ENCODE peak calls at places on chromosomes 12 and 14, in seven cellular contexts. One of them, this sample, is unnamed.

GRCh38 chr14:104107611-104108569 is 22.4 kb downstream of the ASPG start:
- DNase-seq in activated T-cell treated with anti-CD3 and anti-CD28 coated beads, Interleukin-2, amount 50 U/mL, for 72 hours: no peak
- DNase-seq in fibroblast of mammary gland: peak
- DNase-seq in lower leg skin: peak
- DNase-seq in GDM1: no peak
- DNase-seq in astrocyte: no peak
- DNase-seq in Karpas-422: no peak
- DNase-seq in this sample: no peak

GRCh38 chr14:103698380-103699260 is 16.6 kb downstream of the XRCC3 start:
- DNase-seq in activated T-cell treated with anti-CD3 and anti-CD28 coated beads, Interleukin-2, amount 50 U/mL, for 72 hours: no peak
- DNase-seq in fibroblast of mammary gland: no peak
- DNase-seq in lower leg skin: peak
- DNase-seq in GDM1: no peak
- DNase-seq in astrocyte: no peak
- DNase-seq in Karpas-422: peak
- DNase-seq in this sample: no peak

GRCh38 chr12:40693503-40693863 is 1.2 kb downstream of the CNTN1 start:
- DNase-seq in activated T-cell treated with anti-CD3 and anti-CD28 coated beads, Interleukin-2, amount 50 U/mL, for 72 hours: no peak
- DNase-seq in fibroblast of mammary gland: no peak
- DNase-seq in lower leg skin: no peak
- DNase-seq in GDM1: no peak
- DNase-seq in astrocyte: no peak
- DNase-seq in Karpas-422: no peak
- DNase-seq in this sample: no peak

GRCh38 chr12:106091421-106091820 is 47.3 kb downstream of the NUAK1 start:
- DNase-seq in activated T-cell treated with anti-CD3 and anti-CD28 coated beads, Interleukin-2, amount 50 U/mL, for 72 hours: no peak
- DNase-seq in fibroblast of mammary gland: no peak
- DNase-seq in lower leg skin: no peak
- DNase-seq in GDM1: no peak
- DNase-seq in astrocyte: no peak
- DNase-seq in Karpas-422: no peak
- DNase-seq in this sample: no peak

GRCh38 chr12:130813436-130813835 is 25.6 kb downstream of the STX2 start:
- DNase-seq in activated T-cell treated with anti-CD3 and anti-CD28 coated beads, Interleukin-2, amount 50 U/mL, for 72 hours: no peak
- DNase-seq in fibroblast of mammary gland: no peak
- DNase-seq in lower leg skin: no peak
- DNase-seq in GDM1: no peak
- DNase-seq in astrocyte: no peak
- DNase-seq in Karpas-422: peak
- DNase-seq in this sample: no peak

GRCh38 chr12:4960030-4960429 is 50.3 kb downstream of the KCNA1 start:
- DNase-seq in activated T-cell treated with anti-CD3 and anti-CD28 coated beads, Interleukin-2, amount 50 U/mL, for 72 hours: no peak
- DNase-seq in fibroblast of mammary gland: no peak
- DNase-seq in lower leg skin: no peak
- DNase-seq in GDM1: no peak
- DNase-seq in astrocyte: no peak
- DNase-seq in Karpas-422: no peak
- DNase-seq in this sample: no peak

GRCh38 chr14:26414103-26414502 is 183.7 kb downstream of the NOVA1 start:
- DNase-seq in activated T-cell treated with anti-CD3 and anti-CD28 coated beads, Interleukin-2, amount 50 U/mL, for 72 hours: no peak
- DNase-seq in fibroblast of mammary gland: no peak
- DNase-seq in lower leg skin: no peak
- DNase-seq in GDM1: no peak
- DNase-seq in astrocyte: no peak
- DNase-seq in Karpas-422: no peak
- DNase-seq in this sample: no peak

GRCh38 chr14:24246765-24247212 is 4.4 kb upstream of the TINF2 start:
- DNase-seq in activated T-cell treated with anti-CD3 and anti-CD28 coated beads, Interleukin-2, amount 50 U/mL, for 72 hours: peak
- DNase-seq in fibroblast of mammary gland: no peak
- DNase-seq in lower leg skin: peak
- DNase-seq in GDM1: no peak
- DNase-seq in astrocyte: no peak
- DNase-seq in Karpas-422: no peak
- DNase-seq in this sample: peak

GRCh38 chr12:51828951-51829581 is 19.5 kb downstream of the FIGNL2 start:
- DNase-seq in activated T-cell treated with anti-CD3 and anti-CD28 coated beads, Interleukin-2, amount 50 U/mL, for 72 hours: no peak
- DNase-seq in fibroblast of mammary gland: no peak
- DNase-seq in lower leg skin: no peak
- DNase-seq in GDM1: no peak
- DNase-seq in astrocyte: no peak
- DNase-seq in Karpas-422: no peak
- DNase-seq in this sample: no peak

GRCh38 chr12:92938623-92939022 is 9.5 kb upstream of the EEA1 start:
- DNase-seq in activated T-cell treated with anti-CD3 and anti-CD28 coated beads, Interleukin-2, amount 50 U/mL, for 72 hours: no peak
- DNase-seq in fibroblast of mammary gland: no peak
- DNase-seq in lower leg skin: no peak
- DNase-seq in GDM1: no peak
- DNase-seq in astrocyte: no peak
- DNase-seq in Karpas-422: no peak
- DNase-seq in this sample: no peak

GRCh38 chr14:105456736-105457703 is 17.6 kb upstream of the CRIP2 start:
- DNase-seq in activated T-cell treated with anti-CD3 and anti-CD28 coated beads, Interleukin-2, amount 50 U/mL, for 72 hours: no peak
- DNase-seq in fibroblast of mammary gland: no peak
- DNase-seq in lower leg skin: no peak
- DNase-seq in GDM1: no peak
- DNase-seq in astrocyte: no peak
- DNase-seq in Karpas-422: no peak
- DNase-seq in this sample: no peak

GRCh38 chr14:56189306-56189705 is 71.1 kb downstream of the PELI2 start:
- DNase-seq in activated T-cell treated with anti-CD3 and anti-CD28 coated beads, Interleukin-2, amount 50 U/mL, for 72 hours: no peak
- DNase-seq in fibroblast of mammary gland: peak
- DNase-seq in lower leg skin: no peak
- DNase-seq in GDM1: no peak
- DNase-seq in astrocyte: peak
- DNase-seq in Karpas-422: no peak
- DNase-seq in this sample: no peak

GRCh38 chr14:74038015-74038859 is 19.1 kb downstream of the BBOF1 start:
- DNase-seq in activated T-cell treated with anti-CD3 and anti-CD28 coated beads, Interleukin-2, amount 50 U/mL, for 72 hours: peak
- DNase-seq in fibroblast of mammary gland: peak
- DNase-seq in lower leg skin: no peak
- DNase-seq in GDM1: peak
- DNase-seq in astrocyte: peak
- DNase-seq in Karpas-422: peak
- DNase-seq in this sample: no peak

GRCh38 chr14:30855345-30856037 is 18.9 kb upstream of the COCH start:
- DNase-seq in activated T-cell treated with anti-CD3 and anti-CD28 coated beads, Interleukin-2, amount 50 U/mL, for 72 hours: peak
- DNase-seq in fibroblast of mammary gland: no peak
- DNase-seq in lower leg skin: no peak
- DNase-seq in GDM1: no peak
- DNase-seq in astrocyte: no peak
- DNase-seq in Karpas-422: no peak
- DNase-seq in this sample: no peak

GRCh38 chr14:31968107-31968810 is 108.8 kb upstream of the ARHGAP5 start:
- DNase-seq in activated T-cell treated with anti-CD3 and anti-CD28 coated beads, Interleukin-2, amount 50 U/mL, for 72 hours: no peak
- DNase-seq in fibroblast of mammary gland: peak
- DNase-seq in lower leg skin: no peak
- DNase-seq in GDM1: no peak
- DNase-seq in astrocyte: peak
- DNase-seq in Karpas-422: peak
- DNase-seq in this sample: no peak

GRCh38 chr12:117044790-117045174 is 54.4 kb downstream of the TESC start:
- DNase-seq in activated T-cell treated with anti-CD3 and anti-CD28 coated beads, Interleukin-2, amount 50 U/mL, for 72 hours: no peak
- DNase-seq in fibroblast of mammary gland: no peak
- DNase-seq in lower leg skin: no peak
- DNase-seq in GDM1: no peak
- DNase-seq in astrocyte: no peak
- DNase-seq in Karpas-422: no peak
- DNase-seq in this sample: no peak

GRCh38 chr14:60981626-60982455 is 796 bp downstream of the SLC38A6 start:
- DNase-seq in activated T-cell treated with anti-CD3 and anti-CD28 coated beads, Interleukin-2, amount 50 U/mL, for 72 hours: no peak
- DNase-seq in fibroblast of mammary gland: peak
- DNase-seq in lower leg skin: no peak
- DNase-seq in GDM1: no peak
- DNase-seq in astrocyte: peak
- DNase-seq in Karpas-422: peak
- DNase-seq in this sample: no peak

GRCh38 chr12:132106921-132107320 is 37.2 kb downstream of the DDX51 start:
- DNase-seq in activated T-cell treated with anti-CD3 and anti-CD28 coated beads, Interleukin-2, amount 50 U/mL, for 72 hours: no peak
- DNase-seq in fibroblast of mammary gland: peak
- DNase-seq in lower leg skin: no peak
- DNase-seq in GDM1: no peak
- DNase-seq in astrocyte: no peak
- DNase-seq in Karpas-422: no peak
- DNase-seq in this sample: no peak

GRCh38 chr12:129296636-129297035 is 443.4 kb downstream of the GLT1D1 start:
- DNase-seq in activated T-cell treated with anti-CD3 and anti-CD28 coated beads, Interleukin-2, amount 50 U/mL, for 72 hours: no peak
- DNase-seq in fibroblast of mammary gland: no peak
- DNase-seq in lower leg skin: no peak
- DNase-seq in GDM1: no peak
- DNase-seq in astrocyte: peak
- DNase-seq in Karpas-422: no peak
- DNase-seq in this sample: no peak

GRCh38 chr12:13573698-13574321 is 377.3 kb downstream of the EMP1 start:
- DNase-seq in activated T-cell treated with anti-CD3 and anti-CD28 coated beads, Interleukin-2, amount 50 U/mL, for 72 hours: no peak
- DNase-seq in fibroblast of mammary gland: peak
- DNase-seq in lower leg skin: no peak
- DNase-seq in GDM1: no peak
- DNase-seq in astrocyte: peak
- DNase-seq in Karpas-422: no peak
- DNase-seq in this sample: no peak

This sample was measured in GM18507.